ENCODE peak calls at places on chromosomes 13 and 19, in four cellular contexts. One of them, this sample, is unnamed.

GRCh38 chr19:8396563-8397203 is 6.5 kb downstream of the RAB11B start:
- DNase-seq in endodermal cell: peak
- DNase-seq in body of pancreas: peak
- DNase-seq in T-cell: peak
- DNase-seq in this sample: peak

GRCh38 chr13:38872693-38873092 is 117.9 kb downstream of the STOML3 start:
- DNase-seq in endodermal cell: peak
- DNase-seq in body of pancreas: peak
- DNase-seq in T-cell: peak
- DNase-seq in this sample: peak

GRCh38 chr13:32385369-32385768 is 42.6 kb downstream of the N4BP2L1 start:
- DNase-seq in endodermal cell: no peak
- DNase-seq in body of pancreas: no peak
- DNase-seq in T-cell: no peak
- DNase-seq in this sample: no peak

GRCh38 chr19:21912654-21913053 is 76.7 kb upstream of the ZNF43 start:
- DNase-seq in endodermal cell: no peak
- DNase-seq in body of pancreas: no peak
- DNase-seq in T-cell: no peak
- DNase-seq in this sample: no peak

GRCh38 chr13:73399347-73400216 is 340.8 kb downstream of the KLF5 start:
- DNase-seq in endodermal cell: no peak
- DNase-seq in body of pancreas: peak
- DNase-seq in T-cell: no peak
- DNase-seq in this sample: no peak

GRCh38 chr19:33248553-33248953 is 22.9 kb upstream of the SLC7A10 start:
- DNase-seq in endodermal cell: no peak
- DNase-seq in body of pancreas: no peak
- DNase-seq in T-cell: no peak
- DNase-seq in this sample: no peak

GRCh38 chr19:18657590-18658365 is 20.9 kb downstream of the KLHL26 start:
- DNase-seq in endodermal cell: peak
- DNase-seq in body of pancreas: peak
- DNase-seq in T-cell: no peak
- DNase-seq in this sample: no peak

GRCh38 chr13:70375718-70376117 is 267.5 kb upstream of the KLHL1 start:
- DNase-seq in endodermal cell: peak
- DNase-seq in body of pancreas: no peak
- DNase-seq in T-cell: no peak
- DNase-seq in this sample: no peak

GRCh38 chr13:84126671-84127171 is 244.4 kb upstream of the SLITRK1 start:
- DNase-seq in endodermal cell: no peak
- DNase-seq in body of pancreas: peak
- DNase-seq in T-cell: no peak
- DNase-seq in this sample: peak

GRCh38 chr13:52345048-52345447 is 60.9 kb downstream of the THSD1 start:
- DNase-seq in endodermal cell: no peak
- DNase-seq in body of pancreas: no peak
- DNase-seq in T-cell: no peak
- DNase-seq in this sample: no peak

GRCh38 chr13:109672545-109672944 is 113.8 kb downstream of the IRS2 start:
- DNase-seq in endodermal cell: no peak
- DNase-seq in body of pancreas: no peak
- DNase-seq in T-cell: no peak
- DNase-seq in this sample: no peak

GRCh38 chr13:42039946-42040729 is 8.3 kb upstream of the DGKH start:
- DNase-seq in endodermal cell: peak
- DNase-seq in body of pancreas: peak
- DNase-seq in T-cell: peak
- DNase-seq in this sample: peak

GRCh38 chr13:99218545-99218944 is 17.9 kb downstream of the UBAC2 start:
- DNase-seq in endodermal cell: no peak
- DNase-seq in body of pancreas: peak
- DNase-seq in T-cell: no peak
- DNase-seq in this sample: no peak

GRCh38 chr13:91139232-91139631 is 208.3 kb upstream of the MIR17HG start:
- DNase-seq in endodermal cell: no peak
- DNase-seq in body of pancreas: no peak
- DNase-seq in T-cell: no peak
- DNase-seq in this sample: no peak

GRCh38 chr13:30857018-30857417 is 49.1 kb upstream of the MEDAG start:
- DNase-seq in endodermal cell: no peak
- DNase-seq in body of pancreas: no peak
- DNase-seq in T-cell: no peak
- DNase-seq in this sample: no peak

GRCh38 chr19:42090687-42091086 is 14.7 kb downstream of the ZNF574 start:
- DNase-seq in endodermal cell: no peak
- DNase-seq in body of pancreas: no peak
- DNase-seq in T-cell: no peak
- DNase-seq in this sample: peak

GRCh38 chr13:61410669-61411297 is 4.9 kb downstream of the PCDH20 start:
- DNase-seq in endodermal cell: no peak
- DNase-seq in body of pancreas: no peak
- DNase-seq in T-cell: no peak
- DNase-seq in this sample: no peak

GRCh38 chr19:41744850-41745249 is 10.5 kb upstream of the CEACAM6 start:
- DNase-seq in endodermal cell: no peak
- DNase-seq in body of pancreas: no peak
- DNase-seq in T-cell: no peak
- DNase-seq in this sample: no peak

GRCh38 chr13:21033866-21034601 is 27.4 kb downstream of the LATS2 start:
- DNase-seq in endodermal cell: peak
- DNase-seq in body of pancreas: peak
- DNase-seq in T-cell: no peak
- DNase-seq in this sample: no peak